ENCODE peak calls at places on chromosomes 3 and 15, in ten cellular contexts. One of them, this sample, is unnamed.

GRCh38 chr15:62928996-62929350 is 113.6 kb upstream of the TPM1 start:
- DNase-seq in stomach: no peak
- DNase-seq in RWPE2: peak
- DNase-seq in A549: peak
- DNase-seq in psoas muscle: no peak
- DNase-seq in upper lobe of left lung: no peak
- DNase-seq in hepatocyte: no peak
- DNase-seq in fibroblast of lung: peak
- DNase-seq in glutamatergic neuron: no peak
- DNase-seq in thyroid gland: no peak
- DNase-seq in this sample: no peak

GRCh38 chr3:124260206-124260915 is 268.4 kb upstream of the ROPN1 start:
- DNase-seq in upper lobe of left lung: peak
- DNase-seq in A549: peak
- DNase-seq in RWPE2: no peak
- DNase-seq in thyroid gland: peak
- DNase-seq in psoas muscle: peak
- DNase-seq in stomach: no peak
- DNase-seq in hepatocyte: no peak
- DNase-seq in glutamatergic neuron: no peak
- DNase-seq in fibroblast of lung: peak
- DNase-seq in this sample: no peak

GRCh38 chr3:168048414-168049330 is 47.1 kb downstream of the GOLIM4 start:
- DNase-seq in thyroid gland: no peak
- DNase-seq in hepatocyte: no peak
- DNase-seq in A549: no peak
- DNase-seq in RWPE2: no peak
- DNase-seq in fibroblast of lung: peak
- DNase-seq in upper lobe of left lung: no peak
- DNase-seq in glutamatergic neuron: no peak
- DNase-seq in stomach: no peak
- DNase-seq in psoas muscle: no peak
- DNase-seq in this sample: no peak

GRCh38 chr3:108320746-108321350 is 24.5 kb downstream of the HHLA2 start:
- DNase-seq in stomach: no peak
- DNase-seq in A549: no peak
- DNase-seq in hepatocyte: no peak
- DNase-seq in psoas muscle: no peak
- DNase-seq in glutamatergic neuron: no peak
- DNase-seq in upper lobe of left lung: no peak
- DNase-seq in thyroid gland: no peak
- DNase-seq in fibroblast of lung: no peak
- DNase-seq in RWPE2: no peak
- DNase-seq in this sample: no peak

GRCh38 chr3:69368129-69368741 is 17.7 kb downstream of the FRMD4B start:
- DNase-seq in stomach: no peak
- DNase-seq in glutamatergic neuron: no peak
- DNase-seq in upper lobe of left lung: peak
- DNase-seq in fibroblast of lung: no peak
- DNase-seq in A549: no peak
- DNase-seq in hepatocyte: no peak
- DNase-seq in RWPE2: no peak
- DNase-seq in thyroid gland: no peak
- DNase-seq in psoas muscle: no peak
- DNase-seq in this sample: no peak

GRCh38 chr15:50247819-50248650 is 17.5 kb downstream of the HDC start:
- DNase-seq in RWPE2: no peak
- DNase-seq in psoas muscle: no peak
- DNase-seq in upper lobe of left lung: peak
- DNase-seq in glutamatergic neuron: no peak
- DNase-seq in hepatocyte: peak
- DNase-seq in A549: no peak
- DNase-seq in stomach: peak
- DNase-seq in fibroblast of lung: no peak
- DNase-seq in thyroid gland: peak
- DNase-seq in this sample: no peak

GRCh38 chr3:86785381-86785780 is 205.6 kb downstream of the VGLL3 start:
- DNase-seq in stomach: no peak
- DNase-seq in thyroid gland: no peak
- DNase-seq in psoas muscle: no peak
- DNase-seq in RWPE2: no peak
- DNase-seq in glutamatergic neuron: no peak
- DNase-seq in hepatocyte: peak
- DNase-seq in upper lobe of left lung: no peak
- DNase-seq in A549: no peak
- DNase-seq in fibroblast of lung: peak
- DNase-seq in this sample: no peak

GRCh38 chr3:124688580-124689454 is 41.4 kb upstream of the UMPS start:
- DNase-seq in stomach: peak
- DNase-seq in hepatocyte: peak
- DNase-seq in glutamatergic neuron: peak
- DNase-seq in A549: peak
- DNase-seq in RWPE2: no peak
- DNase-seq in psoas muscle: peak
- DNase-seq in thyroid gland: peak
- DNase-seq in fibroblast of lung: peak
- DNase-seq in upper lobe of left lung: peak
- DNase-seq in this sample: peak

GRCh38 chr15:64314456-64314855 is 41.5 kb downstream of the CSNK1G1 start:
- DNase-seq in RWPE2: no peak
- DNase-seq in fibroblast of lung: peak
- DNase-seq in hepatocyte: no peak
- DNase-seq in thyroid gland: no peak
- DNase-seq in A549: no peak
- DNase-seq in glutamatergic neuron: no peak
- DNase-seq in psoas muscle: no peak
- DNase-seq in upper lobe of left lung: no peak
- DNase-seq in stomach: no peak
- DNase-seq in this sample: no peak

GRCh38 chr3:78029775-78030174 is 989.9 kb downstream of the ROBO2 start:
- DNase-seq in A549: no peak
- DNase-seq in upper lobe of left lung: no peak
- DNase-seq in hepatocyte: no peak
- DNase-seq in RWPE2: peak
- DNase-seq in psoas muscle: peak
- DNase-seq in thyroid gland: no peak
- DNase-seq in glutamatergic neuron: no peak
- DNase-seq in fibroblast of lung: no peak
- DNase-seq in stomach: no peak
- DNase-seq in this sample: no peak

GRCh38 chr3:100782359-100782758 is 73.1 kb downstream of the TFG start:
- DNase-seq in fibroblast of lung: no peak
- DNase-seq in RWPE2: no peak
- DNase-seq in A549: no peak
- DNase-seq in thyroid gland: peak
- DNase-seq in glutamatergic neuron: no peak
- DNase-seq in stomach: no peak
- DNase-seq in hepatocyte: no peak
- DNase-seq in psoas muscle: no peak
- DNase-seq in upper lobe of left lung: no peak
- DNase-seq in this sample: no peak

GRCh38 chr3:110966966-110967663 is 104.5 kb upstream of the NECTIN3 start:
- DNase-seq in RWPE2: no peak
- DNase-seq in thyroid gland: no peak
- DNase-seq in fibroblast of lung: no peak
- DNase-seq in A549: no peak
- DNase-seq in upper lobe of left lung: no peak
- DNase-seq in psoas muscle: no peak
- DNase-seq in glutamatergic neuron: no peak
- DNase-seq in hepatocyte: no peak
- DNase-seq in stomach: no peak
- DNase-seq in this sample: no peak
- TF ChIP-seq CTCF in RWPE2: no peak
- TF ChIP-seq CTCF in thyroid gland: no peak
- TF ChIP-seq CTCF in fibroblast of lung: no peak
- TF ChIP-seq CTCF in A549: no peak
- TF ChIP-seq CTCF in upper lobe of left lung: no peak
- TF ChIP-seq CTCF in psoas muscle: no peak
- TF ChIP-seq CTCF in glutamatergic neuron: no peak
- TF ChIP-seq CTCF in hepatocyte: no peak
- TF ChIP-seq CTCF in stomach: no peak
- TF ChIP-seq CTCF in this sample: no peak

GRCh38 chr3:155334215-155334896 is 40.9 kb upstream of the STRIT1 start:
- DNase-seq in hepatocyte: no peak
- DNase-seq in fibroblast of lung: no peak
- DNase-seq in glutamatergic neuron: no peak
- DNase-seq in RWPE2: no peak
- DNase-seq in upper lobe of left lung: no peak
- DNase-seq in thyroid gland: no peak
- DNase-seq in psoas muscle: no peak
- DNase-seq in A549: no peak
- DNase-seq in stomach: no peak
- DNase-seq in this sample: no peak
- TF ChIP-seq CTCF in hepatocyte: no peak
- TF ChIP-seq CTCF in fibroblast of lung: no peak
- TF ChIP-seq CTCF in glutamatergic neuron: no peak
- TF ChIP-seq CTCF in RWPE2: no peak
- TF ChIP-seq CTCF in upper lobe of left lung: no peak
- TF ChIP-seq CTCF in thyroid gland: no peak
- TF ChIP-seq CTCF in psoas muscle: no peak
- TF ChIP-seq CTCF in A549: no peak
- TF ChIP-seq CTCF in stomach: no peak
- TF ChIP-seq CTCF in this sample: no peak

GRCh38 chr3:23671901-23672589 is 133.7 kb upstream of the UBE2E1 start:
- DNase-seq in RWPE2: no peak
- DNase-seq in thyroid gland: peak
- DNase-seq in hepatocyte: no peak
- DNase-seq in fibroblast of lung: peak
- DNase-seq in glutamatergic neuron: no peak
- DNase-seq in upper lobe of left lung: peak
- DNase-seq in stomach: peak
- DNase-seq in A549: no peak
- DNase-seq in psoas muscle: peak
- DNase-seq in this sample: no peak
- TF ChIP-seq CTCF in RWPE2: no peak
- TF ChIP-seq CTCF in thyroid gland: no peak
- TF ChIP-seq CTCF in hepatocyte: no peak
- TF ChIP-seq CTCF in fibroblast of lung: no peak
- TF ChIP-seq CTCF in glutamatergic neuron: no peak
- TF ChIP-seq CTCF in upper lobe of left lung: no peak
- TF ChIP-seq CTCF in stomach: no peak
- TF ChIP-seq CTCF in A549: no peak
- TF ChIP-seq CTCF in psoas muscle: no peak
- TF ChIP-seq CTCF in this sample: no peak

DNA sequence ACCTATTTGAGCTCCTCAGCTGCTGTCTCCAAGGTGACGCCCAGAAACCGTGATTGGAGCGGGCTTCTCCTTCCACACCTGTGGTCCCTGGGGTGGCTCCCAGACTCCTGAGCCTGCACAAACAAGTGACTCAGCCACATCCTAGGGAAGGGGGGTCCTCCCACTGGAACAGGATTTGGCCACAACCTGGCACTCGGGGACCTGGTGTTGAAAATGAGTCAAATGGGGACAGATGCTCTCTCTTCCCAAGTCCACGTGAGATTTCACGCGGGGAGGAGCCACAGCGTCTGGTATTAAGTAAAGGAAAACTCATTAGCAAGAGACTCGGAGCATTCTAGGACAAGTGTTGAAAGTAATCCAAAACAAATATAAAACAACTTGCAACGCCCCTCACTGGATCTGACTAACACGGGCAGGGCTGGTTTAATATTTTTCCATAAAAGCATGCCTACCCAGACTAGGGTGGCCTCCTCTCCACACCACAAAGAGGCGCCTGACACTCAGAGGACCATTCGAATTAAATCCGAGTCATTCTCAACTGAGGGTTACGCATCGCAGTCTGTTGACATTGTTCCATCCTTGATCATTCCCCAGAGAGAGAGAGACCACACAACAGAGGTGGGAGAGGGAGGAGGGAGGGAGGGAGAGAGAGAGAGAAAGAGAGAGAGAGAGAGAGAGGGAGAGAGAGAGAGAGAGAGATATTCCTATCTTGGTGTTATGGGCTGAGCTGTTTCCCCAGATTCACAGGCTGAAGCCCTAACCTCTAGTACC is 74.4 kb downstream of the MGLL start:
- DNase-seq in psoas muscle: peak
- DNase-seq in thyroid gland: peak
- DNase-seq in A549: peak
- DNase-seq in hepatocyte: peak
- DNase-seq in stomach: peak
- DNase-seq in RWPE2: peak
- DNase-seq in fibroblast of lung: peak
- DNase-seq in glutamatergic neuron: no peak
- DNase-seq in upper lobe of left lung: peak
- DNase-seq in this sample: no peak
- TF ChIP-seq CTCF in psoas muscle: no peak
- TF ChIP-seq CTCF in thyroid gland: no peak
- TF ChIP-seq CTCF in A549: peak
- TF ChIP-seq CTCF in hepatocyte: no peak
- TF ChIP-seq CTCF in stomach: no peak
- TF ChIP-seq CTCF in RWPE2: peak
- TF ChIP-seq CTCF in fibroblast of lung: no peak
- TF ChIP-seq CTCF in glutamatergic neuron: no peak
- TF ChIP-seq CTCF in upper lobe of left lung: no peak
- TF ChIP-seq CTCF in this sample: no peak

DNA sequence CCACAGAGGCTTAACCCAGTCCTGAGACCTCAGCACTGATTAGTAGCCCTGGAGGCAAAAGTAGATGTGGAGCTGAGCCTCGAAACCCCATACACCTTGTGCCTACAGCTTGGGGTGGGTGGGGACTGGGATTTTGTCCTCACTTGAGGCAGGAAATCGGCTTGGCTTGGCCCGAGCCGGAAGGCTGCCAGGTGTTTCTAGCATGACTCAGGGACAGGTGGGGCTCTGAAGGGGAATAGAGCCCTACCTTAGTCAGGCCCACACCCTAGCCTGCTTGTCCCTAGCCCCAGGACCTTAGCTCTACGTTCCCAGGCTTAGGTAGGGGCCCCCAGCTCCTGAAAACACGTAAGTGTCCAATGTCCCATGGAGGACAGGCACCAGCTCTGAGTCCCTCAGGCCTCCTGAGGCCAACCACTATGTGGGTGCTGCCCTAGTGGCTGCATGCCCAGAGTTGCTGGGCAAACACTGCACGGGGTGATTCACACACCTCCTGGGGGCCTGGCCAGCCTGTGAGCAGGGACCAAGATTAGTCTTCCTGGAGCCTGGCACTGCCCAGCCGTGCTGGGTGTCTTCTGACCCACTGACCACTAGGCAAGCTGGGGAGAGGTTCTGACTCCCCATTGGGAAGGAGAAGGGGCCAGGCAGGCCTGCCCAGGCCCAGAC is 3.1 kb downstream of the MST1R start:
- DNase-seq in glutamatergic neuron: no peak
- DNase-seq in psoas muscle: peak
- DNase-seq in RWPE2: peak
- DNase-seq in A549: peak
- DNase-seq in hepatocyte: peak
- DNase-seq in stomach: peak
- DNase-seq in upper lobe of left lung: peak
- DNase-seq in fibroblast of lung: peak
- DNase-seq in thyroid gland: peak
- DNase-seq in this sample: no peak
- TF ChIP-seq CTCF in glutamatergic neuron: no peak
- TF ChIP-seq CTCF in psoas muscle: no peak
- TF ChIP-seq CTCF in RWPE2: no peak
- TF ChIP-seq CTCF in A549: no peak
- TF ChIP-seq CTCF in hepatocyte: no peak
- TF ChIP-seq CTCF in stomach: no peak
- TF ChIP-seq CTCF in upper lobe of left lung: no peak
- TF ChIP-seq CTCF in fibroblast of lung: no peak
- TF ChIP-seq CTCF in thyroid gland: no peak
- TF ChIP-seq CTCF in this sample: no peak

GRCh38 chr3:31532587-31533168 is at the start of gene STT3B:
- DNase-seq in upper lobe of left lung: peak
- DNase-seq in fibroblast of lung: peak
- DNase-seq in glutamatergic neuron: peak
- DNase-seq in hepatocyte: peak
- DNase-seq in RWPE2: peak
- DNase-seq in stomach: peak
- DNase-seq in A549: peak
- DNase-seq in psoas muscle: peak
- DNase-seq in thyroid gland: peak
- DNase-seq in this sample: no peak
- TF ChIP-seq CTCF in upper lobe of left lung: no peak
- TF ChIP-seq CTCF in fibroblast of lung: no peak
- TF ChIP-seq CTCF in glutamatergic neuron: peak
- TF ChIP-seq CTCF in hepatocyte: peak
- TF ChIP-seq CTCF in RWPE2: no peak
- TF ChIP-seq CTCF in stomach: no peak
- TF ChIP-seq CTCF in A549: no peak
- TF ChIP-seq CTCF in psoas muscle: no peak
- TF ChIP-seq CTCF in thyroid gland: no peak
- TF ChIP-seq CTCF in this sample: no peak

This sample was measured in omental fat pad.